ENCODE peak calls at places on chromosomes 3 and 15, in ten cellular contexts. Y, K, F, M, L, J, D, X, S and I are unnamed samples.

GRCh38 chr3:126454026-126454425 is 21.7 kb downstream of the ZXDC start:
- DNase-seq in D (no peak), F (no peak), X (no peak), S (no peak), K (no peak), J (no peak), M (no peak), L (no peak), Y (no peak), I (no peak)

GRCh38 chr3:116453676-116454346 is 8.5 kb upstream of the LSAMP start:
- DNase-seq in K (no peak), L (no peak), X (no peak), Y (no peak), S (no peak), M (no peak), F (no peak), D (no peak), J (no peak), I (no peak)

GRCh38 chr3:24769918-24770317 is 275.3 kb upstream of the THRB start:
- DNase-seq in M (no peak), Y (no peak), J (no peak), D (no peak), L (no peak), K (no peak), S (no peak), X (no peak), F (no peak), I (no peak)

GRCh38 chr3:161770532-161771386 is 274.2 kb downstream of the OTOL1 start:
- DNase-seq in K (no peak), S (peak; percentile 0), F (no peak), X (no peak), J (no peak), D (no peak), M (no peak), L (no peak), Y (no peak), I (no peak)

GRCh38 chr15:72285927-72286516 is 13.7 kb upstream of the PARP6 start:
- DNase-seq in M (no peak), J (peak; percentile 40), D (peak; percentile 4), K (no peak), Y (peak; percentile 72), F (no peak), X (peak; percentile 74), L (peak; percentile 19), S (peak; percentile 20), I (peak; percentile 23)

GRCh38 chr3:112056451-112056929 is 22.0 kb downstream of the TMPRSS7 start:
- DNase-seq in X (no peak), K (no peak), D (no peak), J (no peak), Y (no peak), L (no peak), M (peak; percentile 69), F (no peak), S (peak; percentile 80), I (no peak)

GRCh38 chr3:44478606-44479094 is 1.2 kb upstream of the ZNF445 start:
- DNase-seq in S (no peak), J (no peak), L (no peak), K (no peak), Y (no peak), X (no peak), F (no peak), D (no peak), M (no peak), I (no peak)

GRCh38 chr3:172519740-172520139 is 3.5 kb downstream of the TNFSF10 start:
- DNase-seq in D (no peak), X (no peak), S (no peak), F (no peak), Y (no peak), L (no peak), K (no peak), M (no peak), J (no peak), I (no peak)

GRCh38 chr15:75821946-75822345 is 21.3 kb upstream of the UBE2Q2 start:
- DNase-seq in M (no peak), L (no peak), F (no peak), K (no peak), S (no peak), J (no peak), Y (no peak), D (no peak), X (no peak), I (no peak)

GRCh38 chr3:27219127-27219860 is 149.9 kb downstream of the NEK10 start:
- DNase-seq in M (no peak), Y (no peak), F (peak; percentile 59), K (no peak), L (no peak), X (no peak), D (no peak), J (no peak), S (peak; percentile 35), I (no peak)

GRCh38 chr3:67376416-67376815 is 278.0 kb downstream of the SUCLG2 start:
- DNase-seq in K (no peak), S (no peak), Y (no peak), F (no peak), J (no peak), M (no peak), X (no peak), D (no peak), L (no peak), I (no peak)

GRCh38 chr3:60301142-60301541 is 950.1 kb downstream of the FHIT start:
- DNase-seq in D (no peak), S (no peak), L (no peak), J (no peak), X (no peak), K (no peak), F (peak; percentile 55), M (peak; percentile 72), Y (no peak), I (no peak)

GRCh38 chr3:29683306-29683993 is 402.6 kb downstream of the RBMS3 start:
- DNase-seq in F (no peak), D (no peak), J (no peak), L (no peak), Y (peak; percentile 17), S (peak; percentile 58), K (no peak), M (no peak), X (peak; percentile 31), I (no peak)

GRCh38 chr3:143118630-143119008 is 952 bp upstream of the CHST2 start:
- DNase-seq in D (no peak), Y (no peak), L (no peak), M (no peak), F (no peak), X (no peak), J (no peak), K (no peak), S (no peak), I (no peak)

GRCh38 chr3:24315991-24316390 is 178.7 kb downstream of the THRB start:
- DNase-seq in S (peak; percentile 22), X (no peak), F (no peak), D (no peak), J (no peak), Y (no peak), L (no peak), M (no peak), K (no peak), I (no peak)

GRCh38 chr15:68818088-68818670 is 2.5 kb downstream of the ANP32A start:
- DNase-seq in X (peak; percentile 66), F (peak; percentile 45), D (peak; percentile 66), L (peak; percentile 67), K (peak; percentile 80), M (no peak), Y (peak; percentile 65), J (peak; percentile 48), S (peak; percentile 81), I (peak; percentile 70)

GRCh38 chr3:9078561-9079240 is 115.4 kb upstream of the RAD18 start:
- DNase-seq in F (no peak), X (no peak), J (no peak), Y (peak; percentile 28), L (no peak), K (no peak), D (no peak), S (no peak), M (no peak), I (no peak)

GRCh38 chr3:87867001-87867400 is 191.8 kb downstream of the CGGBP1 start:
- DNase-seq in Y (no peak), D (no peak), X (no peak), K (no peak), M (no peak), L (no peak), J (no peak), S (no peak), F (no peak), I (no peak)